ENCODE peak calls at places on chromosomes 16 and 17, in eight cellular contexts. M is GM20000; C is GF-D8; U is ELF-1; A is GM03348; V is iPS-NIHi11; N is stimulated activated CD4-positive, alpha-beta T cell treated with anti-CD3 and anti-CD28 coated beads, Interleukin-1b, Interleukin-23, amount 100 ng/mL, for 1 hour; D is naive B cell. R is an unnamed sample.
A peak's percentile ranks its signal among the peaks of the same experiment; 100 is the strongest.

GRCh38 chr16:67163164-67163902 is 1.2 kb upstream of the HSF4 start:
- DNase-seq in M (peak; percentile 67), C (no peak), U (peak; percentile 77), A (no peak), V (no peak), N (no peak), D (no peak), R (no peak)

GRCh38 chr16:46768809-46769208 is 20.7 kb upstream of the MYLK3 start:
- DNase-seq in M (no peak), C (no peak), U (peak; percentile 90), A (no peak), V (no peak), N (no peak), D (no peak), R (no peak)

GRCh38 chr17:72913315-72913714 is 179.2 kb downstream of the SLC39A11 start:
- DNase-seq in M (no peak), C (no peak), U (no peak), A (no peak), V (no peak), N (no peak), D (no peak), R (no peak)

GRCh38 chr16:29862884-29863668 is at the start of gene CDIPT:
- DNase-seq in M (peak; percentile 96), C (peak; percentile 89), U (peak; percentile 98), A (peak; percentile 97), V (peak; percentile 89), N (peak; percentile 73), D (peak; percentile 93), R (peak; percentile 79)

GRCh38 chr17:7982666-7983065 is 19.7 kb upstream of the GUCY2D start:
- DNase-seq in M (no peak), C (peak; percentile 0), U (no peak), A (no peak), V (no peak), N (no peak), D (no peak), R (no peak)

GRCh38 chr17:79840204-79840988 is 1.2 kb upstream of the CBX4 start:
- DNase-seq in M (peak; percentile 53), C (peak; percentile 55), U (peak; percentile 63), A (peak; percentile 67), V (no peak), N (no peak), D (peak; percentile 20), R (peak; percentile 42)

GRCh38 chr16:12425134-12425941 is 378.3 kb downstream of the CPPED1 start:
- DNase-seq in M (no peak), C (no peak), U (peak; percentile 50), A (no peak), V (no peak), N (no peak), D (no peak), R (no peak)

GRCh38 chr16:11614587-11615175 is 28.0 kb upstream of the LITAF start:
- DNase-seq in M (no peak), C (no peak), U (no peak), A (peak; percentile 3), V (no peak), N (no peak), D (no peak), R (no peak)

GRCh38 chr17:43151880-43152456 is 19.0 kb upstream of the NBR1 start:
- DNase-seq in M (no peak), C (no peak), U (no peak), A (no peak), V (no peak), N (no peak), D (no peak), R (no peak)

GRCh38 chr17:76716146-76716833 is 5.5 kb upstream of the MXRA7 start:
- DNase-seq in M (no peak), C (peak; percentile 100), U (no peak), A (peak; percentile 87), V (no peak), N (no peak), D (no peak), R (no peak)

R was measured in activated B cell treated with CpG ODN at 0.5 μM for 24 hours.